ENCODE peak calls at places on chromosomes 11 and 22, in eight cellular contexts. X is cardiac muscle cell, D is fibroblast of lung, K is heart right ventricle, C is adrenal gland, B is uterus, Z is tibial artery, H is kidney. U is an unnamed sample. For H3K4me1, the result is how much of the 10 kb centered on the place peaks cover.

GRCh38 chr11:122523841-122524531 is 131.5 kb upstream of the UBASH3B start:
- DNase-seq in D (no peak), Z (no peak), H (peak), B (no peak), C (peak), X (peak), K (peak), U (no peak)

GRCh38 chr11:18853086-18853720 is 61.6 kb upstream of the PTPN5 start:
- DNase-seq in D (peak), Z (no peak), X (peak), B (no peak), H (no peak), C (no peak), K (no peak), U (no peak)

GRCh38 chr11:119532551-119532950 is 109.6 kb upstream of the THY1 start:
- DNase-seq in X (no peak), K (no peak), D (no peak), H (peak), C (no peak), B (no peak), Z (peak), U (no peak)

GRCh38 chr11:40797981-40798380 is 661.5 kb downstream of the LRRC4C start:
- DNase-seq in H (no peak), D (no peak), B (no peak), Z (no peak), X (no peak), C (no peak), K (no peak), U (no peak)

GRCh38 chr22:43528601-43529360 is 117.0 kb downstream of the MPPED1 start:
- DNase-seq in K (no peak), B (no peak), H (peak), C (no peak), D (no peak), X (no peak), Z (peak), U (no peak)

GRCh38 chr11:108122166-108122628 is 830 bp downstream of the ACAT1 start:
- DNase-seq in X (no peak), D (peak), H (no peak), B (no peak), C (peak), Z (peak), K (no peak), U (no peak)

GRCh38 chr11:3732671-3733070 is 61.5 kb upstream of the CHRNA10 start:
- DNase-seq in K (no peak), X (no peak), D (no peak), Z (no peak), H (no peak), B (no peak), C (no peak), U (no peak)

GRCh38 chr11:101807521-101807920 is 107.3 kb upstream of the CEP126 start:
- DNase-seq in B (no peak), Z (no peak), D (peak), C (no peak), X (no peak), H (no peak), K (no peak), U (no peak)

GRCh38 chr11:132114743-132115142 is 744.3 kb downstream of the NTM start:
- DNase-seq in B (no peak), H (no peak), Z (no peak), C (no peak), D (no peak), K (no peak), X (no peak), U (no peak)

GRCh38 chr11:7512525-7513209 is 1.1 kb upstream of the PPFIBP2 start:
- DNase-seq in K (peak), H (peak), X (peak), B (peak), Z (peak), D (peak), C (peak), U (peak)

GRCh38 chr11:23555085-23555484 is 694.8 kb upstream of the CCDC179 start:
- DNase-seq in C (no peak), X (no peak), Z (no peak), K (no peak), D (peak), H (no peak), B (no peak), U (no peak)

GRCh38 chr11:34630544-34630943 is 9.7 kb downstream of the EHF start:
- DNase-seq in H (peak), C (no peak), K (no peak), D (no peak), X (no peak), Z (no peak), B (no peak), U (no peak)

GRCh38 chr11:8532475-8532874 is 61.6 kb downstream of the STK33 start:
- DNase-seq in B (no peak), X (no peak), H (no peak), D (no peak), C (no peak), Z (no peak), K (no peak), U (no peak)

GRCh38 chr11:108887436-108888238 is 222.8 kb downstream of the DDX10 start:
- DNase-seq in B (no peak), D (no peak), C (no peak), Z (no peak), X (no peak), K (no peak), H (no peak), U (no peak)

GRCh38 chr11:75014129-75014528 is 25.4 kb downstream of the NEU3 start:
- DNase-seq in H (no peak), D (peak), X (no peak), Z (no peak), K (peak), C (peak), B (no peak), U (no peak)

GRCh38 chr11:24093410-24093809 is 403.4 kb upstream of the LUZP2 start:
- DNase-seq in K (no peak), X (no peak), C (no peak), D (no peak), H (no peak), B (no peak), Z (no peak), U (no peak)

GRCh38 chr11:61028135-61028729 is 56.8 kb downstream of the CD6 start:
- DNase-seq in K (no peak), X (no peak), C (no peak), B (no peak), Z (no peak), H (no peak), D (no peak), U (no peak)

DNA sequence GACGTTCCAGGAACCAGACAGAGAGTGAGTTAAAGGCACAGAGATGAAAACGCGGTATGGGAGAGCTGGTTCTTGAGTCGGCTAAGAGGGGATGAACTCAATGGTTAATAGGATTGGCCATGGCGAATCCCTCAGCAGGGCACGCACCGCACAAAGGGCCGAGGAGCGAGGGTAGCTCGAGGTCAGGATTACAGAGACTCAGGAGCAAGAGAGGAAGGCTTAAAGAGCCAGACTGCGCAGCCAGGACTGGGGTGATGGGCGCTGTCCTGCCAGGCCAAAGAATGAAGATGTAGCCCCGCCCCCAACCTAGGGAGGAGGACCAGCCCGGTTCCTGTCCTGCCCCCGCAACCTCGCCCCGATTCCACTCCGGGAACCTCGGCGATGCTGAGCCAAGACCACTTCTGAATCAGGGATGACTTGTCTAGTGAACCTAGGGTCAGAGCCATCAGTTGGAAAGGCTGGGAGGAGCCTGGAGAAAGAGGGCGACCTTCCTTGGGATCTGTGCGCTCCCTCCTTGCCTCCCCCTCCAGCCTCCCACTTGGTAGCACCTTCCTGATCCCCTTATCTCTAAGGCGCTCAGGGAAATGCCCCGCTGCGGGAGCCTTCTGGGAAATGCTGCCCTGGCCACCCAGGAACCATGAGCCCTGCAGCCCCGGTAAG is at the start of gene PLEKHB1:
- DNase-seq in H (no peak), B (peak), Z (no peak), K (no peak), C (no peak), X (no peak), D (no peak), U (no peak)
- H3K4me3 ChIP-seq in H (peak), B (peak), Z (peak), K (peak), C (no peak), X (no peak), D (no peak), U (peak)

GRCh38 chr22:45667486-45667885 is 4.1 kb upstream of the ATXN10 start:
- DNase-seq in K (no peak), D (no peak), X (no peak), Z (no peak), B (no peak), C (no peak), H (no peak), U (no peak)
- H3K4me1 ChIP-seq in K (under half), D (under half), X (under half), Z (under half), B (under half), C (under half), H (under half), U (under half)

DNA sequence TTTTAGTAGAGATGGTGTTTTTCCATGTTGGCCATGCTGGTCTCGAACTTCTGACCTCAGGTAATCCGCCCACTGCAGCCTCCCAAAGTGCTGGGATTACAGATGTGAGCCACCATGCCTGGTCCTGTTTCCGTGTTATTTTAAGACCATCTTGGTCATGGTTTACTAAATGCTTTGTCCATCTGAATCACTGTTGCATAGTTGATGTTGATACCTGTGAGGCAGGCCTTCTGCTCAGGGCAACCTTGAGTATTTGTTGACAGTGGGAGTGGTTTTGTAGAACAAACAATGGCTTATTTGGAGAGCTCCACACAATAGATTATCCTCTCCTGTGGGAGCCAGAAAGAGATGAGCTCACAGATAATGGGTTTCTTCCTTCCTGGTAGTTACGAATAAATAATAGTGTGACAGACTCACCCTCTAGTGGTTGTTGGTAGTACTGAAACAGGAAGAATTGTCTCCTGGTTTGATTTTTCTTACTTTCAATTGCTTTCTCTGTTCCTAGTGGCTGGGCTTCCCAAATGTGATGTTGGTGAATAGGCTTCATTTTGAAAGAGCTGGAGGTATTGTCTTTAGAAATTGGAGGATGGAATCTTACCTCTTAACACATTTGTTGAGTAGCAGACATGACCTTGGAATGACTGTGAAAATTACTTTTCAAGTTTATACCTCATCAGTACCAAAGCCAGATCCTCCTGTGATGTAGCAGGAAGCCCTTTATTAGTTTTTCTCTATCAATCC is 39.0 kb downstream of the CTNND1 start:
- DNase-seq in D (peak), C (no peak), X (peak), Z (no peak), H (no peak), K (no peak), B (no peak), U (no peak)
- H3K27ac ChIP-seq in D (no peak), C (peak), X (peak), Z (no peak), H (peak), K (no peak), B (peak), U (peak)

DNA sequence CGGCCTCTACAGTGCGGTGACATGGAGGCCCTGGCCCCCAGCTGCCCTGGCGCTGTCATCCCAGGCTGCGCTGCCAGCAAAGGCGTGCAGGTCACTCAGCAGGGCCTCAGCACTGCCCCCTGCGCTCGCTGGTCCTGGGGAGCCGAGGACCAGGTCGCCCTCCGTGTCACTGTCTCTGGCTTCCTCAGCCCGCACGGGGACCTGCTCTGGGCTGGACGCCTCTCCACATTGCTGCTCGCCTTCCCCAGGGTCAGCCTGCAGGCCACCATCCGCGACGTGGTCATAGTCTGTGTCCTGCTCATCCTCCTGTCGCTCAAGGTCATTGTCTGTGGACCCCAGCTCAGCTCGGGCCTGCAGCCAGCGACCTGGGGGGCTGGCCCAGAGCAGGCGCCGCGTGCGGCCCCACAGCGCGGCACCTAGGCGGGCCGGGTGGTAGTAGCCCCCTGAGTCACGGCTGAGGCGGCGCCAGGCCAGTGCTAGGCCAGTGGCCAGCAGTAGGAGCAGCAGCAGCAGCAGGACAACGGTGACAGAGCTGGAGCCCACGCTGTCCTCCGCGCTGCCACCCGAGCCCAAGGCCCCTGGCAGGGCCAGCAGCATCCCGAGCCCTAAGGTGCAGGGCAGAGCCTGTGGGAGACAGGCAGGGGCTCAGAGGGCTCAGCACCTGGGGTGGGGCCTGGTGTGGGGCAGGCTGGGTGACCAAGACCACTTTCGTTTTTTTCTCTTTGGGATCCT is 1.6 kb downstream of the PTPRCAP start:
- DNase-seq in K (no peak), C (no peak), B (no peak), H (peak), Z (peak), D (no peak), X (no peak), U (no peak)
- H3K4me3 ChIP-seq in K (no peak), C (no peak), B (no peak), H (no peak), Z (no peak), D (no peak), X (no peak), U (no peak)

DNA sequence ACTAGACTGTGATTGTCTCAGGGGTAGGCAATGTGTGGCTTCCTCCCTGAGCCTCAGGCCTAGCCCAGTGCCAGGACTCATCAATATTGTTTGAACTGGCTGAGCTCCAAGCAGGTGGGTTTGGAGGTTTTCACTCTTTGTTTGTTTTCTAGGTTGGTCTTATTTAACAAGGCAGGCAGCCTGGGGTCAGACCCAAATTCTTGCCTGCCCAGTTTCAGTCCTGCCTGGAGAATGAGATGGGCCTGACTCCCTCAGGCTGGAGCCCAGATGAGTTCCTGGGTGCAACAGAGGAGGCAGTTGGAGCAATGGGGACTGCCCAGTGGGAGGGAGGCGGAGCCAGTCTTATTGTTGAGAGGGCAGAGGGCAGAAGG is 28.3 kb upstream of the TP53I11 start:
- DNase-seq in K (no peak), Z (no peak), H (peak), D (no peak), B (no peak), X (no peak), C (no peak), U (peak)
- H3K4me1 ChIP-seq in K (under half), Z (under half), H (under half), D (under half), B (under half), X (under half), C (under half), U (under half)

DNA sequence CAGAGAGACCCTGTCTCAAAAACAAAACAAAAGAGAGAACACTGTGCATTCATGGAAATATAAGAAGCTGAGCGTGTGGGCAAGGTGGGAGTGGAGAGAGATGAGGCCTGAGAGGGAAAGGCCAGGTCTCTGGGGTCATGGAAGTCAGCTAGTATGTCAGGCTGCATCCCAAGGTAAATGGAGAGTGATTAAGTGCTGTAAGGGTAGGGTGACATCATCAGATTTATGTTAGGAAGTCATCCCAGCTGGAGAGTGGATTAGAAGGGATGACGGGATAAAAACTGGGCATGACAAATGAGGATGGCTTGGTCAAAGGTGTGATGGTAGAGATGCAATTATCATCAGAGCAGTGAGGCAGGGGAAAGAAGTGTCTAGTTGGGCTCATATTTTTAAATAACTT is 3.5 kb upstream of the ENDOD1 start:
- DNase-seq in H (no peak), D (no peak), Z (no peak), K (no peak), C (no peak), B (no peak), X (no peak), U (no peak)
- H3K27ac ChIP-seq in H (no peak), D (no peak), Z (no peak), K (no peak), C (no peak), B (no peak), X (no peak), U (no peak)

GRCh38 chr22:42344391-42344861 is 74.0 kb upstream of the TCF20 start:
- DNase-seq in B (peak), D (peak), X (no peak), H (no peak), K (no peak), C (no peak), Z (peak), U (no peak)

GRCh38 chr22:42342426-42343135 is 72.1 kb upstream of the TCF20 start:
- DNase-seq in H (no peak), Z (no peak), K (no peak), X (no peak), D (no peak), B (no peak), C (no peak), U (no peak)

GRCh38 chr22:42341779-42342178 is 71.3 kb upstream of the TCF20 start:
- DNase-seq in X (no peak), H (no peak), B (no peak), K (no peak), D (no peak), C (no peak), Z (no peak), U (no peak)

GRCh38 chr22:42343136-42343484 is 72.7 kb upstream of the TCF20 start:
- DNase-seq in D (no peak), K (no peak), C (no peak), B (no peak), Z (no peak), X (peak), H (no peak), U (no peak)

DNA sequence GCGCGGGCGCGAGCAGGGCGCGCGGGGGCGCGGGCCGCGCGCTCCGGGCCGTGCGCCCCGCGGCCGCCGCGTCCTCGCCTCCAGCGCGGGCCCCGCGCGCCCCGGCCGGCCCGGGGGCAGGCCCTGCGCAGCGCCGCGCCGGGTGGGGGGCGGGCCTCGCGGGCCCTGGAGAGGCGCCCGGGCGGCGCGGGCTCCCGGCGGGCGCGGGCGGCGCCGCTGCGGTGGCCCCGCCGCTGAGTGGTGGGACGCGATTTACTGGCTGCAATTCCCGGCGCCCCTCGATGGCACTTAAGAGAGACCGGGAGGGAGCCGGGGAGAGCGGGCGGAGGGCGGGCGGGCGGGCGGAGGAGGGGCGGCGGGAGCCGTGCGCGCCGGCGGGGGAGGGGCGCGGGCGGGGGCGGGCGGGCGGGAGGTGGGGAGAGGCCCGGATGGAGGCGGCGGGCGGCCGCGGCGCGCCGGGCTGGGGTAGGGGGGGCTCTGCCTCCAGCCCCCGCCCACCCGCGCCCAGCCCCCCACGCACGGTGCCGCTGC is 73.2 kb upstream of the TCF20 start:
- DNase-seq in D (no peak), H (no peak), B (no peak), C (no peak), X (peak), Z (no peak), K (no peak), U (no peak)
- H3K4me3 ChIP-seq in D (no peak), H (no peak), B (peak), C (no peak), X (peak), Z (peak), K (peak), U (peak)